ENCODE peak calls at places on chromosomes 12 and 14, in five cellular contexts. S is GM12878, V is GM23338, J is HepG2, G is K562. W is an unnamed sample.

GRCh38 chr14:104434214-104435076 is 145.1 kb upstream of the C14orf180 start:
- DNase-seq in S (no peak), V (no peak), J (no peak), G (no peak), W (no peak)

GRCh38 chr14:99517643-99518381 is 36.6 kb downstream of the CCNK start:
- DNase-seq in S (no peak), V (no peak), J (no peak), G (no peak), W (no peak)

GRCh38 chr12:94140556-94140955 is 7.8 kb upstream of the PLXNC1 start:
- DNase-seq in S (no peak), V (peak; percentile 79), J (peak; percentile 32), G (peak; percentile 35), W (no peak)

GRCh38 chr14:72948481-72949138 is 22.3 kb downstream of the DCAF4 start:
- DNase-seq in S (peak; percentile 11), V (peak; percentile 78), J (peak; percentile 27), G (peak; percentile 47), W (peak; percentile 50)

GRCh38 chr12:45681469-45681868 is 48.0 kb upstream of the ARID2 start:
- DNase-seq in S (no peak), V (no peak), J (no peak), G (no peak), W (no peak)

GRCh38 chr12:121755591-121755990 is 37.9 kb downstream of the RHOF start:
- DNase-seq in S (no peak), V (no peak), J (no peak), G (no peak), W (no peak)

GRCh38 chr14:85867450-85867849 is 337.5 kb downstream of the FLRT2 start:
- DNase-seq in S (no peak), V (peak; percentile 53), J (no peak), G (no peak), W (peak; percentile 17)

GRCh38 chr14:63523735-63524408 is 19.3 kb downstream of the PPP2R5E start:
- DNase-seq in S (no peak), V (no peak), J (no peak), G (no peak), W (no peak)

GRCh38 chr12:76226397-76226796 is 121.8 kb downstream of the BBS10 start:
- DNase-seq in S (no peak), V (no peak), J (no peak), G (no peak), W (no peak)

GRCh38 chr14:39050389-39050788 is 52.6 kb downstream of the SEC23A start:
- DNase-seq in S (no peak), V (no peak), J (no peak), G (no peak), W (peak; percentile 21)

GRCh38 chr12:65192963-65193516 is 23.7 kb downstream of the LEMD3 start:
- DNase-seq in S (no peak), V (no peak), J (no peak), G (no peak), W (no peak)

GRCh38 chr12:97061164-97061563 is 154.1 kb downstream of the NEDD1 start:
- DNase-seq in S (no peak), V (peak; percentile 6), J (no peak), G (no peak), W (no peak)

GRCh38 chr14:102363182-102363952 is 626 bp downstream of the TECPR2 start:
- DNase-seq in S (no peak), V (peak; percentile 47), J (no peak), G (peak; percentile 51), W (peak; percentile 16)

GRCh38 chr14:33063521-33063920 is 124.8 kb downstream of the NPAS3 start:
- DNase-seq in S (no peak), V (no peak), J (no peak), G (no peak), W (no peak)

GRCh38 chr12:6092784-6093722 is 31.4 kb downstream of the VWF start:
- DNase-seq in S (no peak), V (no peak), J (no peak), G (no peak), W (peak; percentile 85)

GRCh38 chr12:116525418-116526001 is 33.7 kb upstream of the MAP1LC3B2 start:
- DNase-seq in S (no peak), V (peak; percentile 70), J (no peak), G (no peak), W (peak; percentile 87)

GRCh38 chr14:65866906-65867305 is 454.4 kb downstream of the FUT8 start:
- DNase-seq in S (no peak), V (no peak), J (no peak), G (no peak), W (no peak)

GRCh38 chr12:102642199-102642598 is 161.8 kb upstream of the IGF1 start:
- DNase-seq in S (no peak), V (no peak), J (no peak), G (no peak), W (no peak)

GRCh38 chr12:48818831-48819590 is 715 bp downstream of the CACNB3 start:
- DNase-seq in S (no peak), V (peak; percentile 89), J (no peak), G (no peak), W (no peak)

GRCh38 chr12:7190268-7191055 is 976 bp downstream of the PEX5 start:
- DNase-seq in S (no peak), V (peak; percentile 65), J (peak; percentile 12), G (no peak), W (peak; percentile 16)

GRCh38 chr14:59189822-59190368 is 1.4 kb downstream of the DAAM1 start:
- DNase-seq in S (peak; percentile 69), V (peak; percentile 98), J (peak; percentile 75), G (peak; percentile 73), W (peak; percentile 84)

GRCh38 chr14:73753887-73754880 is 40.0 kb upstream of the PNMA1 start:
- DNase-seq in S (peak; percentile 61), V (no peak), J (no peak), G (no peak), W (no peak)

GRCh38 chr12:107436376-107436775 is 249.2 kb upstream of the PWP1 start:
- DNase-seq in S (no peak), V (peak; percentile 81), J (peak; percentile 21), G (no peak), W (peak; percentile 15)

GRCh38 chr12:93154753-93155475 is 222.8 kb upstream of the NUDT4 start:
- DNase-seq in S (no peak), V (no peak), J (no peak), G (no peak), W (no peak)

GRCh38 chr12:93319523-93320045 is 58.1 kb upstream of the NUDT4 start:
- DNase-seq in S (no peak), V (no peak), J (no peak), G (no peak), W (no peak)

GRCh38 chr12:14366211-14366762 is 805 bp downstream of the ATF7IP start:
- DNase-seq in S (no peak), V (no peak), J (peak; percentile 28), G (no peak), W (peak; percentile 58)

GRCh38 chr12:121535150-121536057 is 45.4 kb downstream of the KDM2B start:
- DNase-seq in S (no peak), V (no peak), J (no peak), G (no peak), W (no peak)

GRCh38 chr12:19688489-19688888 is 249.2 kb downstream of the AEBP2 start:
- DNase-seq in S (no peak), V (no peak), J (no peak), G (no peak), W (no peak)

GRCh38 chr14:57820581-57820980 is 45.3 kb downstream of the SLC35F4 start:
- DNase-seq in S (no peak), V (no peak), J (no peak), G (no peak), W (no peak)

GRCh38 chr12:109385339-109386078 is 37.8 kb downstream of the MYO1H start:
- DNase-seq in S (no peak), V (peak; percentile 56), J (peak; percentile 32), G (peak; percentile 14), W (peak; percentile 64)

GRCh38 chr12:38892976-38893375 is 12.4 kb downstream of the CPNE8 start:
- DNase-seq in S (no peak), V (no peak), J (no peak), G (no peak), W (no peak)

GRCh38 chr14:97380539-97380941 is 583.4 kb downstream of the VRK1 start:
- DNase-seq in S (no peak), V (no peak), J (no peak), G (no peak), W (peak; percentile 1)

GRCh38 chr12:67096533-67097318 is 172.4 kb upstream of the CAND1 start:
- DNase-seq in S (no peak), V (no peak), J (no peak), G (no peak), W (no peak)

GRCh38 chr12:53423597-53423996 is at the start of gene AMHR2:
- DNase-seq in S (no peak), V (no peak), J (no peak), G (peak; percentile 43), W (no peak)

GRCh38 chr12:18872770-18873169 is 134.9 kb downstream of the CAPZA3 start:
- DNase-seq in S (no peak), V (no peak), J (no peak), G (no peak), W (no peak)

GRCh38 chr12:25249951-25250738 is 584 bp downstream of the KRAS start:
- DNase-seq in S (no peak), V (peak; percentile 61), J (no peak), G (peak; percentile 58), W (peak; percentile 32)

GRCh38 chr14:73576391-73576790 is 7.4 kb downstream of the ACOT2 start:
- DNase-seq in S (no peak), V (no peak), J (no peak), G (no peak), W (peak; percentile 22)

GRCh38 chr12:12822886-12823285 is 9.7 kb downstream of the DDX47 start:
- DNase-seq in S (no peak), V (no peak), J (no peak), G (no peak), W (no peak)
- TF ChIP-seq JUNB in S (no peak), V (no peak), J (no peak), G (no peak), W (no peak)

DNA sequence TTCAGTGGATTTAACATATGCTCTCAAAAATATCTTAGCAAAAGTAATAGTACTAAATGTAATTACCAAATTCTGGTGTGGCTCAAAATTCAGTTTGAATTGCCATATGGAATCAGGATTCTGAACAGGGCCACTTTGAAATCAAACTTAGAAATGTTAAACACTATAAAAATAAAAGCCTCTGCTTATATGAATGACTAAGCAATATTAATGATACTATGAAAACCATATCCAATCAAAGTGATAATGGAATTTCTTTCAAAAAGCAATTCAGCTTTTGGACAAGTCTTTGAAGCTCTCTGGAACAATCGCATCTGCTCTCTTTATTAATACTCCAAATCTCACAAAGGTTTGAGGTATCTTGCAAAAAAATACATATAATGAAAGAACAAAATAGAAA is 51.6 kb downstream of the ERGIC2 start:
- DNase-seq in S (no peak), V (no peak), J (no peak), G (no peak), W (no peak)
- TF ChIP-seq JUNB in S (no peak), V (no peak), J (no peak), G (no peak), W (no peak)

DNA sequence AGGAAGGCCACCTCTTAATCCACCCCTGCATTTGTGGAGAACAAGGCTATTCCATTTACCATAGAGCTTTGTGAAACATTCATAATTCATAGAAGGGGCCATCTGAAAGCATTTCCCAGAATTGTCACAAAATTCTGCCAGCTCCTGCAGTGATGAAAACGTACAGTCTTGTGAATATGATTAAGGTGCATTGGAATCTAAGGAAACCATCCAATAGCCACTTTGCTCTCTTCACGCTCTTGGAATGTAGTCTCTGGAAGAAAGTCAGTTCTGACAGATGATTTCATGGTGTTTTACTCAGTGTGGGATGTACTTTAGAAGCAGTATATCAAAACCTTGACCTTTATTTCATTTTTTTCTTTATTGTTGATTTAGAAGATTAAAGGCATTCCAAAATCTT is 390.4 kb downstream of the LRIG3 start:
- DNase-seq in S (no peak), V (no peak), J (no peak), G (no peak), W (no peak)
- TF ChIP-seq JUNB in S (no peak), V (no peak), J (no peak), G (no peak), W (no peak)

GRCh38 chr12:40959041-40959440 is 229.1 kb upstream of the PDZRN4 start:
- DNase-seq in S (no peak), V (no peak), J (no peak), G (no peak), W (no peak)
- TF ChIP-seq JUNB in S (no peak), V (no peak), J (no peak), G (no peak), W (no peak)